ENCODE peak calls at places on chromosomes 6 and 20, in five cellular contexts. One of them, this sample, is unnamed.

GRCh38 chr20:56945901-56946300 is 316.8 kb downstream of the TFAP2C start:
- DNase-seq in activated naive CD8-positive, alpha-beta T cell treated with anti-CD3 and anti-CD28 coated beads for 36 hours: no peak
- DNase-seq in anterior cingulate cortex: no peak
- DNase-seq in endothelial cell: no peak
- DNase-seq in hepatic stellate cell: no peak
- DNase-seq in this sample: no peak

GRCh38 chr6:167761794-167762258 is 64.9 kb upstream of the AFDN start:
- DNase-seq in activated naive CD8-positive, alpha-beta T cell treated with anti-CD3 and anti-CD28 coated beads for 36 hours: no peak
- DNase-seq in anterior cingulate cortex: no peak
- DNase-seq in endothelial cell: no peak
- DNase-seq in hepatic stellate cell: no peak
- DNase-seq in this sample: no peak

GRCh38 chr6:49978332-49979226 is 9.2 kb upstream of the DEFB113 start:
- DNase-seq in activated naive CD8-positive, alpha-beta T cell treated with anti-CD3 and anti-CD28 coated beads for 36 hours: no peak
- DNase-seq in anterior cingulate cortex: no peak
- DNase-seq in endothelial cell: no peak
- DNase-seq in hepatic stellate cell: no peak
- DNase-seq in this sample: no peak

GRCh38 chr6:13105139-13105538 is 223.2 kb downstream of the TBC1D7 start:
- DNase-seq in activated naive CD8-positive, alpha-beta T cell treated with anti-CD3 and anti-CD28 coated beads for 36 hours: no peak
- DNase-seq in anterior cingulate cortex: no peak
- DNase-seq in endothelial cell: no peak
- DNase-seq in hepatic stellate cell: no peak
- DNase-seq in this sample: no peak

GRCh38 chr20:49603209-49603627 is 35.3 kb upstream of the PTGIS start:
- DNase-seq in activated naive CD8-positive, alpha-beta T cell treated with anti-CD3 and anti-CD28 coated beads for 36 hours: no peak
- DNase-seq in anterior cingulate cortex: no peak
- DNase-seq in endothelial cell: peak; percentile 44
- DNase-seq in hepatic stellate cell: no peak
- DNase-seq in this sample: peak; percentile 47

GRCh38 chr20:41344938-41345728 is 4.5 kb downstream of the LPIN3 start:
- DNase-seq in activated naive CD8-positive, alpha-beta T cell treated with anti-CD3 and anti-CD28 coated beads for 36 hours: no peak
- DNase-seq in anterior cingulate cortex: no peak
- DNase-seq in endothelial cell: no peak
- DNase-seq in hepatic stellate cell: no peak
- DNase-seq in this sample: no peak

GRCh38 chr6:25165181-25165580 is 114.0 kb upstream of the CARMIL1 start:
- DNase-seq in activated naive CD8-positive, alpha-beta T cell treated with anti-CD3 and anti-CD28 coated beads for 36 hours: no peak
- DNase-seq in anterior cingulate cortex: no peak
- DNase-seq in endothelial cell: no peak
- DNase-seq in hepatic stellate cell: no peak
- DNase-seq in this sample: no peak

GRCh38 chr20:2279245-2279779 is 16.5 kb upstream of the TGM3 start:
- DNase-seq in activated naive CD8-positive, alpha-beta T cell treated with anti-CD3 and anti-CD28 coated beads for 36 hours: no peak
- DNase-seq in anterior cingulate cortex: no peak
- DNase-seq in endothelial cell: no peak
- DNase-seq in hepatic stellate cell: no peak
- DNase-seq in this sample: no peak

GRCh38 chr20:35009665-35010328 is 54.1 kb downstream of the MYH7B start:
- DNase-seq in activated naive CD8-positive, alpha-beta T cell treated with anti-CD3 and anti-CD28 coated beads for 36 hours: no peak
- DNase-seq in anterior cingulate cortex: no peak
- DNase-seq in endothelial cell: no peak
- DNase-seq in hepatic stellate cell: peak; percentile 10
- DNase-seq in this sample: no peak

GRCh38 chr6:37531026-37531425 is 31.3 kb upstream of the CCDC167 start:
- DNase-seq in activated naive CD8-positive, alpha-beta T cell treated with anti-CD3 and anti-CD28 coated beads for 36 hours: no peak
- DNase-seq in anterior cingulate cortex: no peak
- DNase-seq in endothelial cell: no peak
- DNase-seq in hepatic stellate cell: peak; percentile 65
- DNase-seq in this sample: no peak

GRCh38 chr6:114080891-114081510 is 110.1 kb upstream of the HDAC2 start:
- DNase-seq in activated naive CD8-positive, alpha-beta T cell treated with anti-CD3 and anti-CD28 coated beads for 36 hours: no peak
- DNase-seq in anterior cingulate cortex: no peak
- DNase-seq in endothelial cell: no peak
- DNase-seq in hepatic stellate cell: no peak
- DNase-seq in this sample: no peak

GRCh38 chr6:42498473-42499128 is 46.9 kb upstream of the TRERF1 start:
- DNase-seq in activated naive CD8-positive, alpha-beta T cell treated with anti-CD3 and anti-CD28 coated beads for 36 hours: no peak
- DNase-seq in anterior cingulate cortex: no peak
- DNase-seq in endothelial cell: no peak
- DNase-seq in hepatic stellate cell: no peak
- DNase-seq in this sample: peak; percentile 24

GRCh38 chr20:21936720-21937380 is 231.4 kb downstream of the PAX1 start:
- DNase-seq in activated naive CD8-positive, alpha-beta T cell treated with anti-CD3 and anti-CD28 coated beads for 36 hours: no peak
- DNase-seq in anterior cingulate cortex: no peak
- DNase-seq in endothelial cell: no peak
- DNase-seq in hepatic stellate cell: no peak
- DNase-seq in this sample: no peak

GRCh38 chr20:3727333-3728035 is 5.0 kb upstream of the HSPA12B start:
- DNase-seq in activated naive CD8-positive, alpha-beta T cell treated with anti-CD3 and anti-CD28 coated beads for 36 hours: no peak
- DNase-seq in anterior cingulate cortex: no peak
- DNase-seq in endothelial cell: no peak
- DNase-seq in hepatic stellate cell: no peak
- DNase-seq in this sample: no peak

GRCh38 chr20:45163071-45163803 is 11.5 kb upstream of the PI3 start:
- DNase-seq in activated naive CD8-positive, alpha-beta T cell treated with anti-CD3 and anti-CD28 coated beads for 36 hours: no peak
- DNase-seq in anterior cingulate cortex: no peak
- DNase-seq in endothelial cell: no peak
- DNase-seq in hepatic stellate cell: no peak
- DNase-seq in this sample: no peak

GRCh38 chr6:24864345-24864744 is 65.6 kb upstream of the ARMH2 start:
- DNase-seq in activated naive CD8-positive, alpha-beta T cell treated with anti-CD3 and anti-CD28 coated beads for 36 hours: no peak
- DNase-seq in anterior cingulate cortex: no peak
- DNase-seq in endothelial cell: no peak
- DNase-seq in hepatic stellate cell: no peak
- DNase-seq in this sample: no peak

GRCh38 chr6:130670142-130670541 is 157.1 kb upstream of the SMLR1 start:
- DNase-seq in activated naive CD8-positive, alpha-beta T cell treated with anti-CD3 and anti-CD28 coated beads for 36 hours: no peak
- DNase-seq in anterior cingulate cortex: no peak
- DNase-seq in endothelial cell: no peak
- DNase-seq in hepatic stellate cell: no peak
- DNase-seq in this sample: no peak

GRCh38 chr6:31697555-31697954 is 5.6 kb downstream of the ABHD16A start:
- DNase-seq in activated naive CD8-positive, alpha-beta T cell treated with anti-CD3 and anti-CD28 coated beads for 36 hours: no peak
- DNase-seq in anterior cingulate cortex: no peak
- DNase-seq in endothelial cell: no peak
- DNase-seq in hepatic stellate cell: no peak
- DNase-seq in this sample: no peak

GRCh38 chr6:6545616-6546317 is 42.8 kb upstream of the LY86 start:
- DNase-seq in activated naive CD8-positive, alpha-beta T cell treated with anti-CD3 and anti-CD28 coated beads for 36 hours: no peak
- DNase-seq in anterior cingulate cortex: no peak
- DNase-seq in endothelial cell: no peak
- DNase-seq in hepatic stellate cell: no peak
- DNase-seq in this sample: no peak

GRCh38 chr20:47610247-47610944 is 108.7 kb downstream of the NCOA3 start:
- DNase-seq in activated naive CD8-positive, alpha-beta T cell treated with anti-CD3 and anti-CD28 coated beads for 36 hours: peak; percentile 74
- DNase-seq in anterior cingulate cortex: no peak
- DNase-seq in endothelial cell: no peak
- DNase-seq in hepatic stellate cell: peak; percentile 71
- DNase-seq in this sample: no peak

GRCh38 chr6:118896339-118897136 is 2.6 kb downstream of the ASF1A start:
- DNase-seq in activated naive CD8-positive, alpha-beta T cell treated with anti-CD3 and anti-CD28 coated beads for 36 hours: no peak
- DNase-seq in anterior cingulate cortex: no peak
- DNase-seq in endothelial cell: no peak
- DNase-seq in hepatic stellate cell: peak; percentile 41
- DNase-seq in this sample: no peak

GRCh38 chr20:17225891-17226409 is 890 bp upstream of the PCSK2 start:
- DNase-seq in activated naive CD8-positive, alpha-beta T cell treated with anti-CD3 and anti-CD28 coated beads for 36 hours: no peak
- DNase-seq in anterior cingulate cortex: no peak
- DNase-seq in endothelial cell: peak; percentile 25
- DNase-seq in hepatic stellate cell: no peak
- DNase-seq in this sample: peak; percentile 50

GRCh38 chr20:57652865-57653545 is 32.8 kb upstream of the ZBP1 start:
- DNase-seq in activated naive CD8-positive, alpha-beta T cell treated with anti-CD3 and anti-CD28 coated beads for 36 hours: no peak
- DNase-seq in anterior cingulate cortex: no peak
- DNase-seq in endothelial cell: peak; percentile 1
- DNase-seq in hepatic stellate cell: peak; percentile 6
- DNase-seq in this sample: no peak

GRCh38 chr20:8790442-8791074 is 278.3 kb upstream of the PLCB4 start:
- DNase-seq in activated naive CD8-positive, alpha-beta T cell treated with anti-CD3 and anti-CD28 coated beads for 36 hours: no peak
- DNase-seq in anterior cingulate cortex: no peak
- DNase-seq in endothelial cell: peak; percentile 40
- DNase-seq in hepatic stellate cell: peak; percentile 10
- DNase-seq in this sample: peak; percentile 42

GRCh38 chr6:141421378-141421777 is 711.3 kb upstream of the GJE1 start:
- DNase-seq in activated naive CD8-positive, alpha-beta T cell treated with anti-CD3 and anti-CD28 coated beads for 36 hours: no peak
- DNase-seq in anterior cingulate cortex: no peak
- DNase-seq in endothelial cell: no peak
- DNase-seq in hepatic stellate cell: peak; percentile 7
- DNase-seq in this sample: no peak

GRCh38 chr20:53040678-53041674 is 68.8 kb downstream of the TSHZ2 start:
- DNase-seq in activated naive CD8-positive, alpha-beta T cell treated with anti-CD3 and anti-CD28 coated beads for 36 hours: no peak
- DNase-seq in anterior cingulate cortex: no peak
- DNase-seq in endothelial cell: no peak
- DNase-seq in hepatic stellate cell: no peak
- DNase-seq in this sample: no peak

GRCh38 chr6:29708432-29709177 is 14.6 kb upstream of the HLA-F start:
- DNase-seq in activated naive CD8-positive, alpha-beta T cell treated with anti-CD3 and anti-CD28 coated beads for 36 hours: peak; percentile 61
- DNase-seq in anterior cingulate cortex: no peak
- DNase-seq in endothelial cell: no peak
- DNase-seq in hepatic stellate cell: no peak
- DNase-seq in this sample: no peak

GRCh38 chr6:113495521-113495920 is 361.6 kb upstream of the MARCKS start:
- DNase-seq in activated naive CD8-positive, alpha-beta T cell treated with anti-CD3 and anti-CD28 coated beads for 36 hours: no peak
- DNase-seq in anterior cingulate cortex: no peak
- DNase-seq in endothelial cell: peak; percentile 6
- DNase-seq in hepatic stellate cell: peak; percentile 42
- DNase-seq in this sample: no peak

This sample was measured in WTC11.